ENCODE peak calls at places on chromosome 14, in six cellular contexts. S, N, K, W, U and F are unnamed samples.

GRCh38 chr14:20624495-20625070 is 16.9 kb downstream of the OR6S1 start:
- DNase-seq in S (peak; percentile 74), N (peak; percentile 73), K (peak; percentile 93), W (peak; percentile 80), U (no peak), F (peak; percentile 93)

GRCh38 chr14:101365329-101366158 is 195.8 kb upstream of the DIO3 start:
- DNase-seq in S (no peak), N (no peak), K (no peak), W (no peak), U (no peak), F (no peak)

GRCh38 chr14:95703805-95704204 is 10.1 kb downstream of the TCL1A start:
- DNase-seq in S (no peak), N (no peak), K (no peak), W (no peak), U (no peak), F (no peak)

GRCh38 chr14:55243813-55244212 is 27.4 kb upstream of the FBXO34 start:
- DNase-seq in S (no peak), N (no peak), K (no peak), W (no peak), U (no peak), F (no peak)

GRCh38 chr14:39266589-39266870 is 32.8 kb downstream of the MIA2 start:
- DNase-seq in S (no peak), N (no peak), K (peak; percentile 70), W (no peak), U (peak; percentile 14), F (no peak)

GRCh38 chr14:26174395-26174794 is 423.4 kb downstream of the NOVA1 start:
- DNase-seq in S (no peak), N (no peak), K (no peak), W (no peak), U (no peak), F (peak; percentile 9)

GRCh38 chr14:101109981-101110728 is 206.6 kb upstream of the RTL1 start:
- DNase-seq in S (no peak), N (peak; percentile 34), K (no peak), W (no peak), U (no peak), F (no peak)

GRCh38 chr14:71139058-71139946 is 232.0 kb downstream of the PCNX1 start:
- DNase-seq in S (peak; percentile 66), N (no peak), K (peak; percentile 53), W (peak; percentile 75), U (no peak), F (peak; percentile 52)

GRCh38 chr14:77965919-77966435 is 166.1 kb downstream of the ADCK1 start:
- DNase-seq in S (peak; percentile 44), N (no peak), K (peak; percentile 42), W (peak; percentile 12), U (no peak), F (peak; percentile 37)

GRCh38 chr14:56422703-56423213 is 156.8 kb upstream of the TMEM260 start:
- DNase-seq in S (peak; percentile 90), N (no peak), K (peak; percentile 50), W (peak; percentile 85), U (no peak), F (peak; percentile 67)

GRCh38 chr14:62824086-62824485 is 221.2 kb downstream of the KCNH5 start:
- DNase-seq in S (no peak), N (no peak), K (no peak), W (no peak), U (no peak), F (no peak)

GRCh38 chr14:95285566-95285965 is 34.1 kb downstream of the CLMN start:
- DNase-seq in S (no peak), N (no peak), K (no peak), W (no peak), U (no peak), F (no peak)

GRCh38 chr14:52690983-52691760 is 4.2 kb downstream of the ERO1A start:
- DNase-seq in S (no peak), N (no peak), K (no peak), W (no peak), U (no peak), F (peak; percentile 38)

GRCh38 chr14:31543969-31544799 is 17.0 kb upstream of the NUBPL start:
- DNase-seq in S (peak; percentile 57), N (no peak), K (peak; percentile 36), W (peak; percentile 20), U (no peak), F (no peak)

GRCh38 chr14:70726651-70727375 is 82.5 kb downstream of the MAP3K9 start:
- DNase-seq in S (peak; percentile 80), N (no peak), K (no peak), W (no peak), U (no peak), F (peak; percentile 17)

GRCh38 chr14:75452900-75453816 is 25.3 kb downstream of the JDP2 start:
- DNase-seq in S (peak; percentile 97), N (peak; percentile 73), K (peak; percentile 80), W (peak; percentile 92), U (no peak), F (peak; percentile 94)

GRCh38 chr14:73887704-73888459 is 1.2 kb downstream of the ZNF410 start:
- DNase-seq in S (no peak), N (no peak), K (no peak), W (no peak), U (no peak), F (peak; percentile 7)

GRCh38 chr14:85313801-85314207 is 216.1 kb upstream of the FLRT2 start:
- DNase-seq in S (peak; percentile 79), N (no peak), K (no peak), W (no peak), U (no peak), F (no peak)

GRCh38 chr14:42140831-42141279 is 534.2 kb downstream of the LRFN5 start:
- DNase-seq in S (peak; percentile 13), N (no peak), K (peak; percentile 64), W (peak; percentile 85), U (no peak), F (peak; percentile 89)

GRCh38 chr14:45891417-45892080 is 638.5 kb upstream of the MIS18BP1 start:
- DNase-seq in S (no peak), N (no peak), K (no peak), W (no peak), U (no peak), F (peak; percentile 75)

GRCh38 chr14:22606380-22606779 is 8.3 kb downstream of the ABHD4 start:
- DNase-seq in S (no peak), N (no peak), K (peak; percentile 39), W (peak; percentile 53), U (no peak), F (peak; percentile 56)

GRCh38 chr14:72726444-72726843 is 167.5 kb downstream of the DPF3 start:
- DNase-seq in S (peak; percentile 82), N (no peak), K (no peak), W (no peak), U (no peak), F (no peak)

GRCh38 chr14:96423012-96423411 is 31.1 kb downstream of the AK7 start:
- DNase-seq in S (no peak), N (no peak), K (no peak), W (no peak), U (no peak), F (no peak)

DNA sequence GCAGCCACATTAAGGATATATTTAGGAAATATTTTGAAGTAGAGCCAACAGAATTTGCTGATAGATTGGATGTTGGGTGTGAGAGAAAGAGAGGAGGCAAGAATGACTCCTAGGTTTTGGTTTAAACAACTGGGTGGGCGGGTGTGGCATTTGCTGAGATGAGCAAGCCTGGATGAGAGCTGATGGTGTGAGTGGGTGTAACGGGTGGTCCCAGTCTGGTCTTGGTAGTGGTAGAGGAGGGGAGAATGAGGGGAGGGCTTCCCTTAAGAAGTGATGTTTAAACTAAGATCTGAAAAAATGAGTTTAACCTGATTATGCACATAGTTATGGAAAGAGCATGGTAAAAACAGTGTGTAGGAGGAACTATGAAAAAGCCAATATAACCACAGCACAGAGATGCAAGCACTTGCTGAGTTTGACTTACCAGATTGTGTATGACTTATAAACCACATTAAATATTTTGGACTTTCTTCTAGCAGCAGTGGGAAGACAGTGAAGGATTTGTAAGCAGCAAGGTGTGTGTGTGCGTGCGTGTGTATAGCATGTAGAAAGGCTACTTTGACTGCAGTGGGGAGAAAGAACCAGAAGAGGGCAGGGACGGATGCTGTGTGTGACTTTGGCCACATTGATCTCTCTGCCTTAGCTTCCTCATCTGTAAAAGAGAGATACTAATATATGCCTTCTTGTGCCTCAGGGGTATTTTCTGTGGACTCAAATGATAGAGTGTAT is 139.7 kb downstream of the PRIMA1 start:
- DNase-seq in S (peak; percentile 8), N (no peak), K (peak; percentile 28), W (no peak), U (no peak), F (peak; percentile 36)
- TF ChIP-seq CTCF in S (peak; percentile 24), N (peak; percentile 48), K (no peak), W (no peak), U (no peak), F (peak; percentile 58)

GRCh38 chr14:100074431-100075100 is 9.3 kb downstream of the EVL start:
- DNase-seq in S (no peak), N (no peak), K (no peak), W (no peak), U (no peak), F (no peak)
- H3K4me3 ChIP-seq in S (no peak overlapping the region), N (no peak overlapping the region), K (no peak overlapping the region), W (no peak overlapping the region), U (no peak overlapping the region), F (no peak overlapping the region)

DNA sequence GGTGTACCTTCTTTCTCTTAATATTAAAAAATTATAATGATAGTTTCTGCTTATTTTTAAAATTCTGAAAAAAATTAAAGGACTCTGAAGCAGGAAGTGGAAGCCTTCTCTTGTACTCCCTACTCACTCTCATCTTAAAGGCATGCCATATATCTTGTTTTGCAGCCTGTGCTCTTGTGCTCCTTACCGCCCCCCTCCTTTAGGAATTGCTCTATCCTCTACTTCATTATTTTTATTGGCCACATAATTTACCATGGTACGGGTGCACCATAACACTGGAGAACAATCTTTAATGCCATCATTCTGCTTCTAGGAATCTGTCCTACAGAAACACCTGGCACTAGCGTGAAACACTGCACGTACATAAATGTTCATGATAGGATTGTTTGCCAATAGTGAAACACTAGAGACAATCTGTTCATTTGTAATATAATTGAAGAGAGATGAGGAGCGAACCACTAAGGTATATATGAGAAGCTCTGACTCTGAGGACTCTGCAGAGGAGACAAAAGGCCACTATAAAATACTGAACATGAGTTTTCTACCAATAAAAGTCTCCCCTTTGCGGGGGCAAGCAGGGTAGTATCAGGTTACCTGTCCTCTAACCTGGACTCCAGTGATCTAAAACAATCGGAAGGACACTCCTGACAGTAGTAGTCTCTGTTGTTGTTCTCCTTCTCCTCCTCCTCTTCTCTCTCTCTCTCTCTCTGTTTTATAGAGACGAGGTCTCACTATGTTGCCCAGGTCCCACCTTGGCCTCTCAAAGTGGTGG is 6.3 kb upstream of the NYNRIN start:
- DNase-seq in S (peak; percentile 80), N (no peak), K (peak; percentile 62), W (peak; percentile 75), U (no peak), F (peak; percentile 93)
- TF ChIP-seq CTCF in S (peak; percentile 47), N (no peak), K (peak; percentile 21), W (peak; percentile 9), U (no peak), F (peak; percentile 49)

GRCh38 chr14:67551123-67551522 is 18.0 kb downstream of the PLEKHH1 start:
- DNase-seq in S (no peak), N (no peak), K (no peak), W (no peak), U (no peak), F (no peak)

GRCh38 chr14:67553547-67553946 is 20.5 kb downstream of the PLEKHH1 start:
- DNase-seq in S (no peak), N (no peak), K (no peak), W (no peak), U (no peak), F (no peak)

GRCh38 chr14:67554341-67554740 is 21.3 kb downstream of the PLEKHH1 start:
- DNase-seq in S (no peak), N (no peak), K (no peak), W (no peak), U (no peak), F (no peak)

GRCh38 chr14:67555518-67556090 is 22.5 kb downstream of the PLEKHH1 start:
- DNase-seq in S (no peak), N (no peak), K (no peak), W (no peak), U (no peak), F (no peak)

GRCh38 chr14:67551940-67552339 is 18.9 kb downstream of the PLEKHH1 start:
- DNase-seq in S (no peak), N (no peak), K (no peak), W (no peak), U (no peak), F (no peak)
- H3K4me3 ChIP-seq in S (no peak overlapping the region), N (no peak overlapping the region), K (no peak overlapping the region), W (no peak overlapping the region), U (no peak overlapping the region), F (no peak overlapping the region)